ENCODE peak calls at places on chromosomes 11 and 22, in eight cellular contexts. One of them, this sample, is unnamed.

GRCh38 chr22:35835998-35836691 is 118.5 kb downstream of the APOL5 start:
- DNase-seq in CD8-positive, alpha-beta T cell: no peak
- DNase-seq in IMR-90: peak
- DNase-seq in astrocyte of the spinal cord: peak
- DNase-seq in heart left ventricle: peak
- DNase-seq in AG04450: peak
- DNase-seq in GM23338: peak
- DNase-seq in fibroblast of pulmonary artery: peak
- DNase-seq in this sample: peak

GRCh38 chr11:113906038-113906437 is 1.4 kb downstream of the HTR3B start:
- DNase-seq in CD8-positive, alpha-beta T cell: no peak
- DNase-seq in IMR-90: peak
- DNase-seq in astrocyte of the spinal cord: peak
- DNase-seq in heart left ventricle: no peak
- DNase-seq in AG04450: peak
- DNase-seq in GM23338: peak
- DNase-seq in fibroblast of pulmonary artery: peak
- DNase-seq in this sample: peak

GRCh38 chr11:63609971-63610580 is 4.2 kb downstream of the PLAAT3 start:
- DNase-seq in CD8-positive, alpha-beta T cell: no peak
- DNase-seq in IMR-90: no peak
- DNase-seq in astrocyte of the spinal cord: peak
- DNase-seq in heart left ventricle: no peak
- DNase-seq in AG04450: no peak
- DNase-seq in GM23338: no peak
- DNase-seq in fibroblast of pulmonary artery: no peak
- DNase-seq in this sample: no peak

GRCh38 chr11:91792779-91793262 is 431.8 kb upstream of the FAT3 start:
- DNase-seq in CD8-positive, alpha-beta T cell: no peak
- DNase-seq in IMR-90: no peak
- DNase-seq in astrocyte of the spinal cord: no peak
- DNase-seq in heart left ventricle: no peak
- DNase-seq in AG04450: no peak
- DNase-seq in GM23338: no peak
- DNase-seq in fibroblast of pulmonary artery: no peak
- DNase-seq in this sample: no peak

GRCh38 chr11:42526366-42526765 is 785.4 kb upstream of the API5 start:
- DNase-seq in CD8-positive, alpha-beta T cell: no peak
- DNase-seq in IMR-90: no peak
- DNase-seq in astrocyte of the spinal cord: no peak
- DNase-seq in heart left ventricle: no peak
- DNase-seq in AG04450: no peak
- DNase-seq in GM23338: no peak
- DNase-seq in fibroblast of pulmonary artery: no peak
- DNase-seq in this sample: no peak

GRCh38 chr11:45664376-45665205 is 831 bp downstream of the CHST1 start:
- DNase-seq in CD8-positive, alpha-beta T cell: no peak
- DNase-seq in IMR-90: no peak
- DNase-seq in astrocyte of the spinal cord: no peak
- DNase-seq in heart left ventricle: no peak
- DNase-seq in AG04450: no peak
- DNase-seq in GM23338: peak
- DNase-seq in fibroblast of pulmonary artery: no peak
- DNase-seq in this sample: no peak

GRCh38 chr11:8318536-8318935 is 54.9 kb upstream of the LMO1 start:
- DNase-seq in CD8-positive, alpha-beta T cell: no peak
- DNase-seq in IMR-90: no peak
- DNase-seq in astrocyte of the spinal cord: no peak
- DNase-seq in heart left ventricle: no peak
- DNase-seq in AG04450: no peak
- DNase-seq in GM23338: peak
- DNase-seq in fibroblast of pulmonary artery: no peak
- DNase-seq in this sample: no peak

GRCh38 chr11:1104411-1105182 is 29.9 kb downstream of the MUC2 start:
- DNase-seq in CD8-positive, alpha-beta T cell: no peak
- DNase-seq in IMR-90: no peak
- DNase-seq in astrocyte of the spinal cord: no peak
- DNase-seq in heart left ventricle: no peak
- DNase-seq in AG04450: no peak
- DNase-seq in GM23338: no peak
- DNase-seq in fibroblast of pulmonary artery: no peak
- DNase-seq in this sample: no peak

GRCh38 chr22:50059185-50059880 is 1.2 kb upstream of the TTLL8 start:
- DNase-seq in CD8-positive, alpha-beta T cell: no peak
- DNase-seq in IMR-90: peak
- DNase-seq in astrocyte of the spinal cord: no peak
- DNase-seq in heart left ventricle: no peak
- DNase-seq in AG04450: no peak
- DNase-seq in GM23338: peak
- DNase-seq in fibroblast of pulmonary artery: peak
- DNase-seq in this sample: peak

GRCh38 chr22:22948651-22949611 is 61.3 kb downstream of the IGLL5 start:
- DNase-seq in CD8-positive, alpha-beta T cell: no peak
- DNase-seq in IMR-90: peak
- DNase-seq in astrocyte of the spinal cord: no peak
- DNase-seq in heart left ventricle: no peak
- DNase-seq in AG04450: no peak
- DNase-seq in GM23338: no peak
- DNase-seq in fibroblast of pulmonary artery: peak
- DNase-seq in this sample: peak

GRCh38 chr11:59706518-59707285 is 6.9 kb downstream of the OR10V1 start:
- DNase-seq in CD8-positive, alpha-beta T cell: no peak
- DNase-seq in IMR-90: peak
- DNase-seq in astrocyte of the spinal cord: peak
- DNase-seq in heart left ventricle: no peak
- DNase-seq in AG04450: peak
- DNase-seq in GM23338: no peak
- DNase-seq in fibroblast of pulmonary artery: peak
- DNase-seq in this sample: peak

GRCh38 chr11:34198523-34198922 is 93.1 kb downstream of the NAT10 start:
- DNase-seq in CD8-positive, alpha-beta T cell: no peak
- DNase-seq in IMR-90: peak
- DNase-seq in astrocyte of the spinal cord: no peak
- DNase-seq in heart left ventricle: no peak
- DNase-seq in AG04450: no peak
- DNase-seq in GM23338: no peak
- DNase-seq in fibroblast of pulmonary artery: no peak
- DNase-seq in this sample: no peak

GRCh38 chr11:20464566-20464965 is 77.0 kb downstream of the PRMT3 start:
- DNase-seq in CD8-positive, alpha-beta T cell: no peak
- DNase-seq in IMR-90: no peak
- DNase-seq in astrocyte of the spinal cord: no peak
- DNase-seq in heart left ventricle: no peak
- DNase-seq in AG04450: no peak
- DNase-seq in GM23338: no peak
- DNase-seq in fibroblast of pulmonary artery: no peak
- DNase-seq in this sample: no peak

GRCh38 chr11:72789493-72790131 is 4.2 kb downstream of the STARD10 start:
- DNase-seq in CD8-positive, alpha-beta T cell: no peak
- DNase-seq in IMR-90: peak
- DNase-seq in astrocyte of the spinal cord: no peak
- DNase-seq in heart left ventricle: peak
- DNase-seq in AG04450: no peak
- DNase-seq in GM23338: no peak
- DNase-seq in fibroblast of pulmonary artery: peak
- DNase-seq in this sample: peak

GRCh38 chr11:9568161-9568853 is 5.2 kb upstream of the WEE1 start:
- DNase-seq in CD8-positive, alpha-beta T cell: no peak
- DNase-seq in IMR-90: peak
- DNase-seq in astrocyte of the spinal cord: peak
- DNase-seq in heart left ventricle: no peak
- DNase-seq in AG04450: no peak
- DNase-seq in GM23338: no peak
- DNase-seq in fibroblast of pulmonary artery: no peak
- DNase-seq in this sample: peak

GRCh38 chr11:11592146-11592684 is 29.6 kb downstream of the GALNT18 start:
- DNase-seq in CD8-positive, alpha-beta T cell: no peak
- DNase-seq in IMR-90: no peak
- DNase-seq in astrocyte of the spinal cord: no peak
- DNase-seq in heart left ventricle: no peak
- DNase-seq in AG04450: no peak
- DNase-seq in GM23338: no peak
- DNase-seq in fibroblast of pulmonary artery: no peak
- DNase-seq in this sample: no peak

DNA sequence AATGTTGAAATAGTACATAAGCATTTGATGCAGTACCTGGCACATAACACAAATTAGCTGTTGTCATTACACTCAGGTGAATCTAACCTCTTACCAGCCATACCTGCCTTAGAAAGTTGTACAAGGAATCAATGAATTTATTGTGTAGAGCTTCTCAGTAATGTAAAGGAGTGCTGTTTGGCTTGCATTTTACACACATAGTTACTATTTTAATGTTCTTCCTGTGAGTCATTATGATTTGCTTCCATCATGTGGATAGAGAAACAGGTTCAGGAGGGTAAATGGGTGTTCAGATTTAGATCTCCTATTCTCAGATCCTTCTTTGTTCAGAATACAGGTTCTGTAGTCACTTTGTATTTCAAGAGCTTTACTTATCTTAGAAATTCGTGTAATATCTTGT is 27.6 kb upstream of the RCE1 start:
- DNase-seq in CD8-positive, alpha-beta T cell: no peak
- DNase-seq in IMR-90: peak
- DNase-seq in astrocyte of the spinal cord: peak
- DNase-seq in heart left ventricle: no peak
- DNase-seq in AG04450: no peak
- DNase-seq in GM23338: no peak
- DNase-seq in fibroblast of pulmonary artery: no peak
- DNase-seq in this sample: peak
- TF ChIP-seq CTCF in CD8-positive, alpha-beta T cell: no peak
- TF ChIP-seq CTCF in IMR-90: no peak
- TF ChIP-seq CTCF in astrocyte of the spinal cord: no peak
- TF ChIP-seq CTCF in heart left ventricle: no peak
- TF ChIP-seq CTCF in AG04450: no peak
- TF ChIP-seq CTCF in GM23338: no peak
- TF ChIP-seq CTCF in fibroblast of pulmonary artery: no peak
- TF ChIP-seq CTCF in this sample: no peak

DNA sequence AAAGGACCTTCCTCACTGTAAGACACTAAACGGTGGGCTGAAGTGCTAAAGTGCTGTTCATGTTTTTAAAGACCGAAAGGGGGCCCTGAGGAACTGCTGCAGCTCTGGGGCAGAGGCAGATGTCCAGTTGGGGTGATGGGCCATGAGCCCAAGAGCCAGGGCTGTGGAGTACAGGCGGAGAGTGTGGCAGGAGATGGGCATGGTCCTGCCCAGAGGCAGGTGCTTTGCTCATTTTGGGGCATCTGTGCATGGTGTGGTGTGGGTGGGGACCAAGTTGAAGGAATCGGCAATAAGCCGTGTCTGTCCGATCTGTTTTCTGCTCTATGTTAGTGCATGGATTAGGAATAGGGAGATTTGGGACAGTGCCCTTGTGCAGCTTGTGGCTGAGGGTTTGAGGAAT is 258.3 kb downstream of the NTM start:
- DNase-seq in CD8-positive, alpha-beta T cell: no peak
- DNase-seq in IMR-90: no peak
- DNase-seq in astrocyte of the spinal cord: no peak
- DNase-seq in heart left ventricle: no peak
- DNase-seq in AG04450: no peak
- DNase-seq in GM23338: no peak
- DNase-seq in fibroblast of pulmonary artery: no peak
- DNase-seq in this sample: no peak
- H3K4me3 ChIP-seq in CD8-positive, alpha-beta T cell: no peak
- H3K4me3 ChIP-seq in IMR-90: no peak
- H3K4me3 ChIP-seq in astrocyte of the spinal cord: no peak
- H3K4me3 ChIP-seq in heart left ventricle: no peak
- H3K4me3 ChIP-seq in AG04450: no peak
- H3K4me3 ChIP-seq in GM23338: no peak
- H3K4me3 ChIP-seq in fibroblast of pulmonary artery: no peak
- H3K4me3 ChIP-seq in this sample: no peak

DNA sequence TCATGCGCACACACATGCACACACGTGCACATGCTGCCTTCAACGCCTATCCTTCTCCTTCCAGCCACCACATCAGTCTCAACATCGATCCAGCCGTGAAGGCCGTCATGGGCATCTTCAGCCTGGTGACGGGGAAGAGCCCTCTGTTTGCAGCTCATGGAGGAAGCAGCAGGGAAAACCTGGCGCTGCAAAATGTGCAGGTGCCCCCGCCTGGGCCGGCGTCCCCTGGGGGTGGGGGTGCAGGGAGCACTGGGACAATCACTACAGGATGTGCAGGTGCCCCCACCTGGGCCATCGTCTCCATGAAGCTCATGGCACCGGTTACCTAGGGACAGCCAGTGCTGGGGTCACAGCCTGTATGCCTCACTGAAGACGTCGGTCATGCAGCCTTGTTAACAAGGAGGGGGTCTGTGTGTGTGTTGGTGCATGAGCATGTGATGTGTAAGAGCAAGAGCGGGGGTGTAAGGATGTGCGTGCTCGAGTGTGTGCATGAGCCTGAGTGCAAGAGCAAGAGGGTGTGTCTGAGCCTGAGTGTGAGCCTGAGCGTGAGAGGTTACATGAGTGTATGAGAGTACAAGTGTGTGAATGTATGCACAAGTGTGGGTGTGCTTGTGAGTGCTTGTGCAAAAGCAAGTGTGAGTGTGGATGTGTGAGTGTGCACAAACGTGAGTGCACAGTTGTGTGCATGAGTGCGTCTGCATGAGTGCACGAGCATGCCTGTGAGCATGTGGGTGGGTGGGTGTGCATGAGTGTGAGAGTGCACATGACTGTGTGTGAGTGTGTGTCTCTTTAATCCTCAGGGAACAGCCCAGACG is 31.5 kb downstream of the NADSYN1 start:
- DNase-seq in CD8-positive, alpha-beta T cell: no peak
- DNase-seq in IMR-90: no peak
- DNase-seq in astrocyte of the spinal cord: no peak
- DNase-seq in heart left ventricle: no peak
- DNase-seq in AG04450: no peak
- DNase-seq in GM23338: no peak
- DNase-seq in fibroblast of pulmonary artery: no peak
- DNase-seq in this sample: no peak
- TF ChIP-seq CTCF in CD8-positive, alpha-beta T cell: no peak
- TF ChIP-seq CTCF in IMR-90: no peak
- TF ChIP-seq CTCF in astrocyte of the spinal cord: no peak
- TF ChIP-seq CTCF in heart left ventricle: no peak
- TF ChIP-seq CTCF in AG04450: no peak
- TF ChIP-seq CTCF in GM23338: no peak
- TF ChIP-seq CTCF in fibroblast of pulmonary artery: no peak
- TF ChIP-seq CTCF in this sample: no peak

DNA sequence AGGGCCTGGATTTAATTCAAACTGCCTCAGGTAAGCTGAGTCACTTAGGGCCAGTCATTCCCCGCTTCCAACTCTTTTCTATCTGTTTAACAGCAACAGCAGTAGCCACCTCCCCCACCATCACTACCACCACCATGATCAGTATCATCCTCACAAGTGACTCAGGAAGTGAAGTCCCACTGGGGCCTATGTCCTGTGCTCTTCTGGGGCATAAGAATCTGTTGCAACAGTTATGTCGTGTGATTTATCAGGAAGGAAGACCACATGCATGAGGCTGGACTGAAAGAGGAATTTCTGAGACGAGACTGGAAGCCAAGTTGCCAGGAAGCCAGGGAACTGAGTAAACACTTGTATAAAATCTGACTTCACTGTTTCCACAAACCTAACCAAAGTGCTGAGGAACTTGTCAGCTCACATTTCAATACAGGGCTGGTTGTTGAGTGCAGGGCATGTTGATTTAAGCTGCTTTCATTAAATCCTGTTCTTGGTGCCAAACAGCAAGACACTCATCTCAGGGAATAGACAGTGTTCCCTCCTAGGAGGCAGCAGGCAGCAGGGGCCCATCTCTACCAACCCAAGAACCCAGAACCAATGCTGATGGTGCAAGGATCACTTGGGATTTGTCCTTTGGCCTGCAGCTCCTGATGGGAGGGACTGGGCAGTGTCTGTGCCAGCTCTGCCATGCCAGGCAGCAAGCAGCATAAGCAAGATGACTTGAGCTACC is 226.7 kb upstream of the NARS2 start:
- DNase-seq in CD8-positive, alpha-beta T cell: no peak
- DNase-seq in IMR-90: peak
- DNase-seq in astrocyte of the spinal cord: peak
- DNase-seq in heart left ventricle: peak
- DNase-seq in AG04450: peak
- DNase-seq in GM23338: no peak
- DNase-seq in fibroblast of pulmonary artery: peak
- DNase-seq in this sample: peak
- H3K4me3 ChIP-seq in CD8-positive, alpha-beta T cell: no peak
- H3K4me3 ChIP-seq in IMR-90: no peak
- H3K4me3 ChIP-seq in astrocyte of the spinal cord: no peak
- H3K4me3 ChIP-seq in heart left ventricle: no peak
- H3K4me3 ChIP-seq in AG04450: no peak
- H3K4me3 ChIP-seq in GM23338: no peak
- H3K4me3 ChIP-seq in fibroblast of pulmonary artery: no peak
- H3K4me3 ChIP-seq in this sample: no peak

This sample was measured in foreskin fibroblast.